ENCODE peak calls at places on chromosomes 3 and 15, in five cellular contexts. V is K562, F is GM12878, U is HCT116, T is H1. X is an unnamed sample.
A peak's percentile ranks its signal among the peaks of the same experiment; 100 is the strongest.

GRCh38 chr3:124976378-124976777 is 41.8 kb upstream of the MUC13 start:
- DNase-seq in V (no peak), F (no peak), U (no peak), T (no peak), X (no peak)

GRCh38 chr3:74614133-74614967 is at the start of gene CNTN3:
- DNase-seq in V (no peak), F (no peak), U (no peak), T (peak; percentile 65), X (no peak)

GRCh38 chr3:142930510-142930909 is 33.0 kb downstream of the PAQR9 start:
- DNase-seq in V (peak; percentile 24), F (no peak), U (peak; percentile 24), T (no peak), X (no peak)

GRCh38 chr15:72751751-72752455 is 31.7 kb downstream of the ADPGK start:
- DNase-seq in V (no peak), F (no peak), U (no peak), T (no peak), X (no peak)

GRCh38 chr3:51384145-51384729 is 854 bp upstream of the MANF start:
- DNase-seq in V (no peak), F (no peak), U (no peak), T (peak; percentile 62), X (no peak)

GRCh38 chr15:95557226-95558046 is 773.1 kb upstream of the NR2F2 start:
- DNase-seq in V (peak; percentile 57), F (peak; percentile 12), U (peak; percentile 83), T (no peak), X (peak; percentile 68)

GRCh38 chr3:138197058-138197457 is 10.0 kb downstream of the ARMC8 start:
- DNase-seq in V (peak; percentile 11), F (no peak), U (no peak), T (no peak), X (no peak)

GRCh38 chr3:170356596-170357175 is 829 bp upstream of the SKIL start:
- DNase-seq in V (peak; percentile 93), F (no peak), U (no peak), T (peak; percentile 84), X (no peak)

GRCh38 chr15:83194527-83194926 is 13.1 kb downstream of the HDGFL3 start:
- DNase-seq in V (no peak), F (no peak), U (no peak), T (no peak), X (no peak)

GRCh38 chr15:77417642-77418041 is 2.3 kb downstream of the PEAK1 start:
- DNase-seq in V (no peak), F (no peak), U (no peak), T (no peak), X (no peak)

GRCh38 chr3:69669070-69669469 is 70.2 kb upstream of the MITF start:
- DNase-seq in V (no peak), F (no peak), U (no peak), T (no peak), X (no peak)

GRCh38 chr3:63841704-63842103 is 21.9 kb downstream of the THOC7 start:
- DNase-seq in V (no peak), F (no peak), U (no peak), T (no peak), X (no peak)

GRCh38 chr3:171419457-171419856 is 40.7 kb downstream of the TNIK start:
- DNase-seq in V (no peak), F (no peak), U (no peak), T (no peak), X (no peak)

GRCh38 chr15:25058080-25058785 is 103.4 kb downstream of the SNRPN start:
- DNase-seq in V (no peak), F (no peak), U (no peak), T (peak; percentile 33), X (no peak)

GRCh38 chr3:32502089-32502943 is at the start of gene CMTM6:
- DNase-seq in V (peak; percentile 97), F (no peak), U (peak; percentile 42), T (peak; percentile 78), X (no peak)

GRCh38 chr3:50585919-50586762 is 16.8 kb downstream of the HEMK1 start:
- DNase-seq in V (no peak), F (no peak), U (no peak), T (no peak), X (no peak)

GRCh38 chr15:58307313-58307961 is 124.4 kb upstream of the LIPC start:
- DNase-seq in V (no peak), F (no peak), U (no peak), T (no peak), X (no peak)

GRCh38 chr15:92681141-92681622 is 25.6 kb upstream of the FAM174B start:
- DNase-seq in V (no peak), F (no peak), U (no peak), T (no peak), X (no peak)

GRCh38 chr3:64915778-64916177 is 228.0 kb upstream of the ADAMTS9 start:
- DNase-seq in V (peak; percentile 8), F (no peak), U (no peak), T (no peak), X (no peak)

GRCh38 chr3:192929755-192930491 is 12.3 kb upstream of the MB21D2 start:
- DNase-seq in V (no peak), F (no peak), U (no peak), T (no peak), X (no peak)

DNA sequence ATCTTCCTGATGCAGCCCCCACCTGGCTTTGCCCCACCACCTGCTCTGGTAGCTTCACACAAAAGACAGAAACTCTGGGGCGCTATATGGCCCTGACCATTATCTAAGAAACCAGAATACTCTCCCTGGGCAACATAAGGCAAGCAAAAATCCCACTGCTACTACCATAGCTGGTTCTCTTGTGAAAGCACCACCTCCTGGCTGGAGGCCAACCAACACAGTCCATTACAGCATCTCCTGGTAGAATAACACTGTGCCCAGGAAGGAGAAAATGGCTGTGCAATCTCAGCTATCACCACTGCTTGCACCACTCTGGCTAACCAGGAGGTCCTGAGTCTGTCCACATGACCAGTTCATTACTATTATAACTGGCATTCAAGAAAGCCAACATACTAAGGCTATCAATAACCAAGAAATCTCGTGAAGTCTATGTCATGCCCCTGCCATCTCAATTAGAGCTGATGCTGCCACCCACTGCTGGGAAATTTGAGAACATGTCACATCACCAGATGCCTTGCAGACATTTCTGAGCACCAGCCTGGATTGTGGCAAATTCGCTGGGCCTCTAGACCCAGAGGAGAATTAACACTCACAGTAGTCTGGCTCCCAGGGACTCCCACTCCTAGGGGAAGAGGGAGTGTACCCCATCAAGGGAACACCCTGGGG is 1114.8 kb downstream of the ROBO2 start:
- DNase-seq in V (no peak), F (no peak), U (no peak), T (no peak), X (no peak)
- TF ChIP-seq SIN3A in V (no peak), F (no peak), U (no peak), T (no peak), X (no peak)

GRCh38 chr3:187945374-187945773 is 200.1 kb upstream of the BCL6 start:
- DNase-seq in V (no peak), F (no peak), U (no peak), T (no peak), X (no peak)
- H3K4me1 ChIP-seq in V (no peaks in the 10 kb centered on the region), F (peaks cover 6% of the 10 kb centered on the region), U (no peaks in the 10 kb centered on the region), T (peaks cover 2% of the 10 kb centered on the region), X (no peaks in the 10 kb centered on the region)

GRCh38 chr3:194984624-194985023 is 286.3 kb downstream of the XXYLT1 start:
- DNase-seq in V (no peak), F (no peak), U (no peak), T (no peak), X (no peak)
- H3K4me3 ChIP-seq in V (no peak overlapping the region), F (no peak overlapping the region), U (no peak overlapping the region), T (no peak overlapping the region), X (no peak overlapping the region)

GRCh38 chr3:161415506-161416231 is 44.4 kb upstream of the SPTSSB start:
- DNase-seq in V (no peak), F (no peak), U (no peak), T (no peak), X (no peak)
- TF ChIP-seq SIN3A in V (no peak), F (no peak), U (no peak), T (no peak), X (no peak)

GRCh38 chr3:100401674-100402036 is 316 bp downstream of the LNP1 start:
- DNase-seq in V (peak; percentile 11), F (no peak), U (no peak), T (no peak), X (no peak)

GRCh38 chr3:100400424-100400781 is 486 bp downstream of the TOMM70 start:
- DNase-seq in V (no peak), F (no peak), U (no peak), T (peak; percentile 51), X (no peak)

GRCh38 chr3:100402150-100402706 is 889 bp downstream of the LNP1 start:
- DNase-seq in V (no peak), F (no peak), U (no peak), T (no peak), X (no peak)

GRCh38 chr3:100399341-100400071 is 1.4 kb downstream of the TOMM70 start:
- DNase-seq in V (no peak), F (no peak), U (no peak), T (no peak), X (no peak)

DNA sequence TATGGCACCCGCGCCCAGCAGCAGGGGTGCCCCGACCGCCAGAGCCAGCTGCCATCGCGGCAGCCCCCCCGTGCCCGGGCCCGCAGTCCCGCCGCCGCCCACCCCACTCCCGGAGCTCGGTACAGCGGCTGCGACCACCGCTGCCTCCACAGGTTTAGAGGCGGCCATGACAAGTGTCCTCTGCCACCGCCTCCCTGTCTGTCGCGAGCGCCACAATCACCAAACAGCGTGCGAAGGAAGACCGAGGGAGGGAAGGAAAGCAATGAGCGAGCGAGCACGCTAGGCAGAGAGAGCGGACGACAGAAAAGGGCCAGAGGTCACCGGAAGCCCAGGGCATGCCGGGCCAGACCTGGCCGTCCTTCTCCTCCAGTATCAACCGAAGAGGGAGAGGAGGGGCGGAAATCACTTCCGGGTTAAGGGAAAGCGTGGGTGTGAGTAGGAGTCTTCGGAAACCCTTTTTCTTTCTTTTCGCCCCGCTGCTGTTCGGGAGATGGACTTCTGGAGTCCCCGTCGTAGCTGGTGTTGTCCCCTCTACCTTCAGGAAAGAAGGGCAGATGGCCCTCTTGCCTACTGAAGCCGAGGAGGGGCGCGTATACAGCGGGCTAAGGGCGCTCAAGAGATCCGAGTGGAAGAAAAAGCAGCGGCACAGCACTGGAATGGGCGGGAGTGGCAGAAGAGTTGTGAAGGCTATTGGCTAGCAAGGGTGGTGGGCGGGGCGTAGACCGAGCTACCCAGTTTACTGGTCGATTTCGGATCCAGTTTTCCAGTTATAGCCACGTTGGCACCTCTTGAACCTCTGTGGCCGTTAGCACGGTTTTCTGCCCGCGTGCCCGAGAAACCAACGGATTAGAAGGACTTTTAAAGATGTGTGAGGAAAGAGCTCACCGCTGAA is at the start of the genes LNP1 and TOMM70:
- DNase-seq in V (peak; percentile 77), F (peak; percentile 85), U (peak; percentile 87), T (peak; percentile 93), X (peak; percentile 94)
- H3K4me1 ChIP-seq in V (peaks cover 3% of the 10 kb centered on the region), F (no peaks in the 10 kb centered on the region), U (peaks cover 14% of the 10 kb centered on the region), T (no peaks in the 10 kb centered on the region), X (peaks cover 10% of the 10 kb centered on the region)

GRCh38 chr3:122533480-122533879 is 18.7 kb upstream of the KPNA1 start:
- DNase-seq in V (no peak), F (no peak), U (no peak), T (no peak), X (no peak)

GRCh38 chr3:122535964-122536363 is 21.2 kb upstream of the KPNA1 start:
- DNase-seq in V (no peak), F (no peak), U (no peak), T (no peak), X (no peak)

GRCh38 chr3:122533931-122534334 is 19.2 kb upstream of the KPNA1 start:
- DNase-seq in V (peak; percentile 15), F (peak; percentile 79), U (peak; percentile 78), T (no peak), X (peak; percentile 76)

GRCh38 chr3:122536634-122537033 is 21.9 kb upstream of the KPNA1 start:
- DNase-seq in V (no peak), F (no peak), U (no peak), T (no peak), X (no peak)
- H3K4me3 ChIP-seq in V (no peak overlapping the region), F (no peak overlapping the region), U (no peak overlapping the region), T (no peak overlapping the region), X (no peak overlapping the region)

X was measured in Panc1.